ENCODE peak calls at places on chromosomes 7 and 10, in six cellular contexts. P is A549, R is WTC11, Z is fibroblast of pulmonary artery, O is heart right ventricle, X is glutamatergic neuron. S is an unnamed sample.
A peak's percentile ranks its signal among the peaks of the same experiment; 100 is the strongest.

GRCh38 chr10:74890460-74890859 is 64.1 kb downstream of the KAT6B start:
- DNase-seq in Z (no peak), O (no peak), X (no peak), R (no peak), P (no peak), S (no peak)

GRCh38 chr7:127536426-127537152 is 48.8 kb downstream of the GCC1 start:
- DNase-seq in R (peak; percentile 15), P (no peak), Z (no peak), O (no peak), X (peak; percentile 18), S (no peak)

GRCh38 chr7:99788554-99788953 is 4.6 kb upstream of the CYP3A4 start:
- DNase-seq in X (no peak), P (no peak), R (no peak), Z (no peak), O (no peak), S (no peak)

GRCh38 chr10:50279489-50279888 is 28.2 kb upstream of the ASAH2 start:
- DNase-seq in O (no peak), X (no peak), Z (no peak), P (peak; percentile 47), R (peak; percentile 23), S (no peak)

GRCh38 chr7:21507627-21508343 is 35.1 kb upstream of the DNAH11 start:
- DNase-seq in R (peak; percentile 71), O (peak; percentile 16), Z (peak; percentile 69), X (peak; percentile 62), P (peak; percentile 21), S (peak; percentile 57)

GRCh38 chr10:33681580-33681979 is 347.1 kb upstream of the NRP1 start:
- DNase-seq in R (no peak), P (no peak), Z (no peak), X (no peak), O (no peak), S (no peak)

GRCh38 chr7:111883241-111883640 is 320.9 kb upstream of the IMMP2L start:
- DNase-seq in X (no peak), P (no peak), R (no peak), O (no peak), Z (no peak), S (no peak)

GRCh38 chr10:113454341-113455061 is 98.4 kb upstream of the HABP2 start:
- DNase-seq in O (peak; percentile 27), Z (peak; percentile 42), P (peak; percentile 44), R (peak; percentile 84), X (peak; percentile 59), S (peak; percentile 41)

GRCh38 chr10:30432631-30433285 is 1.2 kb upstream of the MAP3K8 start:
- DNase-seq in P (peak; percentile 77), X (no peak), Z (no peak), O (peak; percentile 32), R (no peak), S (no peak)

DNA sequence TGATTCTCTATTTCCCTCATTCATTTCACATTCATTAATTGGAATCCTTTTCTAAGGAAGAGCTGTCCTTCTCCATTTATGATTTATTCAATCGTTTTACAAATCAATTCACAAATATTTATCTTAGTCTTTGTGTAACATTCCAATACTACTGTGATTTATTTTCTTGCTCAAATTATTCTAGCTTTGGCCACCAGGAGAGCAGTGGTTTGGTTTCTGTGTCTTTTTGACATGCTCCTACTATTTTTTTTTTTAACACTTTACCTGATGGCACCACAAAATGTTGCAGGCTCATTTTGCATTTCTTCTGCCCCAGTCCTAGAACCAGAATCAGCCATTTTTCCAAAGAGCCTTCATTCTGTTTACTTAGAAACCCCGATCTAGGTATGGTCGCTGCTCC is 13.3 kb upstream of the RBM33 start:
- DNase-seq in P (no peak), Z (no peak), R (no peak), X (no peak), O (no peak), S (no peak)
- TF ChIP-seq CTCF in P (no peak), Z (peak; percentile 1), R (no peak), X (peak; percentile 19), O (no peak), S (no peak)

DNA sequence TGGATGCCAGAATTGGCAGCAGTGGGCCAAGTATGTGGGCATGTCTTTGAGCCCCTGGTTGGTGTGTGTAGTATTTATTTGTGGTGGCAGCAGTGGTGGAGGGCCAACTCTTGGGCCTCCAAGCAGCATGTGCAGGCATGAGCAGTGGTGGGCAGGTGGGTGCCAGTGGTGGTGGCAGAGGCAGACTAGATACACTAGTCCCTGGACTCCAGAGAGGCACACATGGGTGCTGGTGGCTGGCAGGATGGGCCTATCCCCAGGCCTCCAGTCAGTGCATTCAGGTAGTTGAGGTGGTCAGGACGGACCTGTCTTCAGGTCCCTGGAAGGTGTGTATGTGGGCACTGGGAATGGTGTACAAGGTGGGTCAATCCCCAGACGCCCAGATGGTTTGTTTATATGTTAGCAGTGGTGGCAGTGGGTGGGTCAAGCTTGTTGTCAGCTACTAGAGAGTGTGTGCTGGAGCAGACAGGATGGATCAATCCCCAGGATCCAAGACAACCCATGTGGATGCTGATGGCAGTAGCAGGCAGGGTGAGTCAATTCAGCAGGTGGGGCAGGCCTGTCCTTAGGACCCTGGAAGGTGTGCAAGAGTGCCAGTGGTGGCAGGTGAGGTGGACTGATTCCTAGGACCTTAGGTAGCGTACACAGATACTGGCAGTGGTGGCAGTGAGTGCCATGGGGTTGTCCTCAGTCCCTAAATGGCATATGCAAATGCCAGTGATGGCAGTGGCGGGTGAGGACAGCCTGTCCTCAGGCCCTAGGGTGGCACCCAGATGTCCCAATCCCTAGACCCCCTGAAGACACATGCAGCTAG is 294.3 kb downstream of the RPS24 start:
- DNase-seq in P (no peak), R (no peak), Z (no peak), O (no peak), X (no peak), S (no peak)
- TF ChIP-seq CTCF in P (no peak), R (no peak), Z (no peak), O (no peak), X (no peak), S (no peak)

DNA sequence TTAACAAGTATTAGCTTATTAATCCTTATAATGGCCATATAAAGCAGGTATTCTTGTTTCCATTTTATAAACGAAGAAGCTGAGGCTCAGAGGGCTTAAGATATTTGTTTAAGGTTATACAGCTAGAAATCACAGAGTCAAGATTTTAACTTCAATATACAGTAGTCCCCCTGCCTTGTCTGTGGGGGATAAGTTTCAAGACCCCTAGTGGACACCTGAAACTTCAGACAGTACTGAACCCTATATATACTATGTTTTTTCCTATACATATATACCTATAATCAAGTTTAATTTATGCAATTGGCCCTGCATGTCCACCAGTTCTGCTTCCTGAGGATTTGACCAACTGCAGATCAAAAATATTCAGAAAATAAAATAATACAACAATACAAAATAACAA is 44.4 kb upstream of the STRIP2 start:
- DNase-seq in Z (no peak), P (no peak), O (no peak), X (no peak), R (no peak), S (no peak)
- TF ChIP-seq CTCF in Z (no peak), P (no peak), O (no peak), X (peak; percentile 21), R (no peak), S (no peak)

GRCh38 chr7:29835718-29836117 is 29.4 kb downstream of the WIPF3 start:
- DNase-seq in O (no peak), Z (no peak), R (no peak), P (no peak), X (no peak), S (no peak)

GRCh38 chr7:29840701-29841100 is 34.4 kb downstream of the WIPF3 start:
- DNase-seq in P (no peak), O (no peak), X (no peak), Z (no peak), R (no peak), S (no peak)

GRCh38 chr7:29843106-29843505 is 36.8 kb downstream of the WIPF3 start:
- DNase-seq in X (no peak), Z (no peak), P (no peak), R (no peak), O (no peak), S (no peak)

GRCh38 chr7:29841926-29842671 is 35.8 kb downstream of the WIPF3 start:
- DNase-seq in P (no peak), O (no peak), Z (no peak), X (no peak), R (no peak), S (no peak)

DNA sequence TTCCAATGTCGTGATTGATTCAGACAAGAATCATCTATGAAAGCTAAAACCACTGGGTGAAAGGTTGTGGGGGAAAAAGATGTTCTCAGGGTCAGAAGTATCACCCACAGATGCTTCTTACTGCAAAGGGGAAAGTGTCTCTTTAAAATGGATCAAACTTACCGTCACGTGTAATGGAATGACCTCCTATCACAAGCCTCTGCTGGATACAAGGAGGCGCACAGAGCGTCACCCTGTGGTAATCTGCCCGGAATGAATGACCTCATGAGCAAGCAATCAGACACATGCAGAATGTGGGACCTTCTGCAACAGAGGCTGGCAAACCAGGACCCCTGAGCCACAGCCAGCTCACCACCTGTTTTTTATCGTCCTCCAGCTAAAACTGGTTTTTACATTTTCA is 33.0 kb downstream of the WIPF3 start:
- DNase-seq in Z (peak; percentile 59), P (peak; percentile 60), X (no peak), O (peak; percentile 73), R (no peak), S (peak; percentile 59)
- TF ChIP-seq CTCF in Z (no peak), P (no peak), X (no peak), O (no peak), R (no peak), S (no peak)

GRCh38 chr7:46363688-46364087 is 442.6 kb upstream of the IGFBP3 start:
- DNase-seq in X (no peak), Z (no peak), P (no peak), O (no peak), R (no peak), S (no peak)
- TF ChIP-seq CTCF in X (no peak), Z (no peak), P (no peak), O (no peak), R (no peak), S (peak; percentile 1)

DNA sequence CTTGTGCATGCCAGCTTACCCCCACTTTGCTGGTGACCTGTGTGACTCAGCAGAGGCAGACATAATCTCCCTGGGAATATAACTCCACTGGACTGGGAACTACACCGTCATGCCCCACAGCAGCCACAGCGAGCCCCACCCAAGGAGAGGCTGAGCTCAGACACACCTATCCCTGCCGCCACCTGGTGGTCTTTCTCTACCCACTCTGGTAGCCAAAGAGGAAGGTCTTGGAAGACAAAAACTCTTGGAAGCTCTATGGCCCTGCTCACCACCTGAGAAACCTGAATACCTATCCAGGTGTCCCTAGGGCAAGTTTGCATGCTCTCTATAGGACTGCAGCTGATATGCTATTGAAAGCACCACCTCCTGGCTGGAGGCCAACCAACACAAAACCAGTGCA is 48.1 kb downstream of the MYO3A start:
- DNase-seq in Z (no peak), X (no peak), O (no peak), R (no peak), P (no peak), S (no peak)
- TF ChIP-seq CTCF in Z (no peak), X (no peak), O (no peak), R (no peak), P (no peak), S (no peak)

GRCh38 chr7:491292-491957 is 28.2 kb downstream of the PDGFA start:
- DNase-seq in R (no peak), X (no peak), O (no peak), Z (no peak), P (no peak), S (no peak)
- TF ChIP-seq CTCF in R (no peak), X (no peak), O (no peak), Z (no peak), P (no peak), S (no peak)

GRCh38 chr7:142960955-142961512 is 1.1 kb downstream of the KEL start:
- DNase-seq in X (no peak), Z (no peak), O (no peak), P (no peak), R (peak; percentile 23), S (no peak)
- TF ChIP-seq CTCF in X (no peak), Z (no peak), O (no peak), P (no peak), R (no peak), S (no peak)

GRCh38 chr7:154640266-154640865 is 362.6 kb downstream of the PAXIP1 start:
- DNase-seq in O (no peak), X (no peak), Z (no peak), P (no peak), R (no peak), S (no peak)
- TF ChIP-seq CTCF in O (no peak), X (no peak), Z (no peak), P (no peak), R (no peak), S (no peak)

S was measured in cardiac fibroblast.